ENCODE peak calls at places on chromosome 18, in ten cellular contexts. One of them, this sample, is unnamed.

GRCh38 chr18:26425148-26425531 is 123.2 kb downstream of the KCTD1 start:
- DNase-seq in PC-9: no peak
- DNase-seq in OCI-LY7: no peak
- DNase-seq in A549: no peak
- DNase-seq in breast epithelium: no peak
- DNase-seq in bronchial epithelial cell: peak
- DNase-seq in CD8-positive, alpha-beta T cell: no peak
- DNase-seq in AG04450: no peak
- DNase-seq in neural progenitor cell: no peak
- DNase-seq in MM.1S: no peak
- DNase-seq in this sample: no peak

GRCh38 chr18:7512326-7512725 is 54.8 kb upstream of the PTPRM start:
- DNase-seq in PC-9: no peak
- DNase-seq in OCI-LY7: no peak
- DNase-seq in A549: no peak
- DNase-seq in breast epithelium: no peak
- DNase-seq in bronchial epithelial cell: peak
- DNase-seq in CD8-positive, alpha-beta T cell: no peak
- DNase-seq in AG04450: no peak
- DNase-seq in neural progenitor cell: no peak
- DNase-seq in MM.1S: no peak
- DNase-seq in this sample: no peak

GRCh38 chr18:79528846-79529245 is 133.1 kb downstream of the NFATC1 start:
- DNase-seq in PC-9: peak
- DNase-seq in OCI-LY7: peak
- DNase-seq in A549: peak
- DNase-seq in breast epithelium: no peak
- DNase-seq in bronchial epithelial cell: peak
- DNase-seq in CD8-positive, alpha-beta T cell: peak
- DNase-seq in AG04450: peak
- DNase-seq in neural progenitor cell: peak
- DNase-seq in MM.1S: peak
- DNase-seq in this sample: peak

GRCh38 chr18:650428-650858 is 7.0 kb upstream of the TYMS start:
- DNase-seq in PC-9: no peak
- DNase-seq in OCI-LY7: peak
- DNase-seq in A549: no peak
- DNase-seq in breast epithelium: no peak
- DNase-seq in bronchial epithelial cell: no peak
- DNase-seq in CD8-positive, alpha-beta T cell: no peak
- DNase-seq in AG04450: no peak
- DNase-seq in neural progenitor cell: no peak
- DNase-seq in MM.1S: peak
- DNase-seq in this sample: peak

GRCh38 chr18:23963443-23964185 is 50.9 kb upstream of the TTC39C start:
- DNase-seq in PC-9: no peak
- DNase-seq in OCI-LY7: peak
- DNase-seq in A549: peak
- DNase-seq in breast epithelium: no peak
- DNase-seq in bronchial epithelial cell: no peak
- DNase-seq in CD8-positive, alpha-beta T cell: no peak
- DNase-seq in AG04450: no peak
- DNase-seq in neural progenitor cell: no peak
- DNase-seq in MM.1S: no peak
- DNase-seq in this sample: no peak

GRCh38 chr18:77133051-77133919 is 702 bp upstream of the MBP start:
- DNase-seq in PC-9: peak
- DNase-seq in OCI-LY7: no peak
- DNase-seq in A549: no peak
- DNase-seq in breast epithelium: peak
- DNase-seq in bronchial epithelial cell: no peak
- DNase-seq in CD8-positive, alpha-beta T cell: no peak
- DNase-seq in AG04450: no peak
- DNase-seq in neural progenitor cell: peak
- DNase-seq in MM.1S: no peak
- DNase-seq in this sample: no peak

GRCh38 chr18:9025104-9025838 is 77.2 kb upstream of the NDUFV2 start:
- DNase-seq in PC-9: no peak
- DNase-seq in OCI-LY7: no peak
- DNase-seq in A549: peak
- DNase-seq in breast epithelium: no peak
- DNase-seq in bronchial epithelial cell: peak
- DNase-seq in CD8-positive, alpha-beta T cell: no peak
- DNase-seq in AG04450: peak
- DNase-seq in neural progenitor cell: no peak
- DNase-seq in MM.1S: no peak
- DNase-seq in this sample: no peak

GRCh38 chr18:10239138-10239537 is 215.3 kb upstream of the APCDD1 start:
- DNase-seq in PC-9: no peak
- DNase-seq in OCI-LY7: no peak
- DNase-seq in A549: no peak
- DNase-seq in breast epithelium: peak
- DNase-seq in bronchial epithelial cell: peak
- DNase-seq in CD8-positive, alpha-beta T cell: no peak
- DNase-seq in AG04450: no peak
- DNase-seq in neural progenitor cell: no peak
- DNase-seq in MM.1S: no peak
- DNase-seq in this sample: peak

GRCh38 chr18:9950289-9951016 is 36.6 kb downstream of the VAPA start:
- DNase-seq in PC-9: no peak
- DNase-seq in OCI-LY7: no peak
- DNase-seq in A549: no peak
- DNase-seq in breast epithelium: no peak
- DNase-seq in bronchial epithelial cell: peak
- DNase-seq in CD8-positive, alpha-beta T cell: no peak
- DNase-seq in AG04450: no peak
- DNase-seq in neural progenitor cell: no peak
- DNase-seq in MM.1S: no peak
- DNase-seq in this sample: no peak

GRCh38 chr18:11850821-11851155 is 425 bp upstream of the CHMP1B start:
- DNase-seq in PC-9: no peak
- DNase-seq in OCI-LY7: no peak
- DNase-seq in A549: no peak
- DNase-seq in breast epithelium: no peak
- DNase-seq in bronchial epithelial cell: peak
- DNase-seq in CD8-positive, alpha-beta T cell: no peak
- DNase-seq in AG04450: no peak
- DNase-seq in neural progenitor cell: no peak
- DNase-seq in MM.1S: no peak
- DNase-seq in this sample: no peak

GRCh38 chr18:9771261-9771976 is 63.3 kb downstream of the RAB31 start:
- DNase-seq in PC-9: peak
- DNase-seq in OCI-LY7: peak
- DNase-seq in A549: peak
- DNase-seq in breast epithelium: peak
- DNase-seq in bronchial epithelial cell: peak
- DNase-seq in CD8-positive, alpha-beta T cell: peak
- DNase-seq in AG04450: no peak
- DNase-seq in neural progenitor cell: peak
- DNase-seq in MM.1S: no peak
- DNase-seq in this sample: peak

GRCh38 chr18:55523001-55523400 is 65.0 kb downstream of the TCF4 start:
- DNase-seq in PC-9: no peak
- DNase-seq in OCI-LY7: no peak
- DNase-seq in A549: no peak
- DNase-seq in breast epithelium: no peak
- DNase-seq in bronchial epithelial cell: no peak
- DNase-seq in CD8-positive, alpha-beta T cell: no peak
- DNase-seq in AG04450: no peak
- DNase-seq in neural progenitor cell: no peak
- DNase-seq in MM.1S: no peak
- DNase-seq in this sample: no peak
- H3K4me3 ChIP-seq in PC-9: no peak
- H3K4me3 ChIP-seq in OCI-LY7: no peak
- H3K4me3 ChIP-seq in A549: no peak
- H3K4me3 ChIP-seq in breast epithelium: no peak
- H3K4me3 ChIP-seq in bronchial epithelial cell: no peak
- H3K4me3 ChIP-seq in CD8-positive, alpha-beta T cell: no peak
- H3K4me3 ChIP-seq in AG04450: no peak
- H3K4me3 ChIP-seq in neural progenitor cell: no peak
- H3K4me3 ChIP-seq in MM.1S: no peak
- H3K4me3 ChIP-seq in this sample: no peak

GRCh38 chr18:67301592-67301991 is 214.9 kb downstream of the DSEL start:
- DNase-seq in PC-9: no peak
- DNase-seq in OCI-LY7: no peak
- DNase-seq in A549: no peak
- DNase-seq in breast epithelium: no peak
- DNase-seq in bronchial epithelial cell: peak
- DNase-seq in CD8-positive, alpha-beta T cell: no peak
- DNase-seq in AG04450: no peak
- DNase-seq in neural progenitor cell: no peak
- DNase-seq in MM.1S: no peak
- DNase-seq in this sample: no peak

GRCh38 chr18:67305466-67305865 is 211.1 kb downstream of the DSEL start:
- DNase-seq in PC-9: no peak
- DNase-seq in OCI-LY7: no peak
- DNase-seq in A549: no peak
- DNase-seq in breast epithelium: no peak
- DNase-seq in bronchial epithelial cell: no peak
- DNase-seq in CD8-positive, alpha-beta T cell: no peak
- DNase-seq in AG04450: no peak
- DNase-seq in neural progenitor cell: no peak
- DNase-seq in MM.1S: no peak
- DNase-seq in this sample: no peak

GRCh38 chr18:67300498-67300897 is 216.0 kb downstream of the DSEL start:
- DNase-seq in PC-9: no peak
- DNase-seq in OCI-LY7: peak
- DNase-seq in A549: peak
- DNase-seq in breast epithelium: no peak
- DNase-seq in bronchial epithelial cell: no peak
- DNase-seq in CD8-positive, alpha-beta T cell: no peak
- DNase-seq in AG04450: no peak
- DNase-seq in neural progenitor cell: peak
- DNase-seq in MM.1S: no peak
- DNase-seq in this sample: no peak

GRCh38 chr18:67302043-67302442 is 214.5 kb downstream of the DSEL start:
- DNase-seq in PC-9: no peak
- DNase-seq in OCI-LY7: no peak
- DNase-seq in A549: no peak
- DNase-seq in breast epithelium: no peak
- DNase-seq in bronchial epithelial cell: peak
- DNase-seq in CD8-positive, alpha-beta T cell: no peak
- DNase-seq in AG04450: no peak
- DNase-seq in neural progenitor cell: no peak
- DNase-seq in MM.1S: peak
- DNase-seq in this sample: no peak
- TF ChIP-seq CTCF in PC-9: no peak
- TF ChIP-seq CTCF in OCI-LY7: no peak
- TF ChIP-seq CTCF in A549: no peak
- TF ChIP-seq CTCF in breast epithelium: no peak
- TF ChIP-seq CTCF in bronchial epithelial cell: no peak
- TF ChIP-seq CTCF in CD8-positive, alpha-beta T cell: no peak
- TF ChIP-seq CTCF in AG04450: no peak
- TF ChIP-seq CTCF in neural progenitor cell: no peak
- TF ChIP-seq CTCF in MM.1S: no peak
- TF ChIP-seq CTCF in this sample: no peak

GRCh38 chr18:39389800-39390379 is 1824.3 kb upstream of the CELF4 start:
- DNase-seq in PC-9: no peak
- DNase-seq in OCI-LY7: no peak
- DNase-seq in A549: no peak
- DNase-seq in breast epithelium: no peak
- DNase-seq in bronchial epithelial cell: no peak
- DNase-seq in CD8-positive, alpha-beta T cell: no peak
- DNase-seq in AG04450: no peak
- DNase-seq in neural progenitor cell: peak
- DNase-seq in MM.1S: no peak
- DNase-seq in this sample: no peak
- H3K4me3 ChIP-seq in PC-9: no peak
- H3K4me3 ChIP-seq in OCI-LY7: no peak
- H3K4me3 ChIP-seq in A549: no peak
- H3K4me3 ChIP-seq in breast epithelium: no peak
- H3K4me3 ChIP-seq in bronchial epithelial cell: no peak
- H3K4me3 ChIP-seq in CD8-positive, alpha-beta T cell: no peak
- H3K4me3 ChIP-seq in AG04450: no peak
- H3K4me3 ChIP-seq in neural progenitor cell: no peak
- H3K4me3 ChIP-seq in MM.1S: no peak
- H3K4me3 ChIP-seq in this sample: no peak

DNA sequence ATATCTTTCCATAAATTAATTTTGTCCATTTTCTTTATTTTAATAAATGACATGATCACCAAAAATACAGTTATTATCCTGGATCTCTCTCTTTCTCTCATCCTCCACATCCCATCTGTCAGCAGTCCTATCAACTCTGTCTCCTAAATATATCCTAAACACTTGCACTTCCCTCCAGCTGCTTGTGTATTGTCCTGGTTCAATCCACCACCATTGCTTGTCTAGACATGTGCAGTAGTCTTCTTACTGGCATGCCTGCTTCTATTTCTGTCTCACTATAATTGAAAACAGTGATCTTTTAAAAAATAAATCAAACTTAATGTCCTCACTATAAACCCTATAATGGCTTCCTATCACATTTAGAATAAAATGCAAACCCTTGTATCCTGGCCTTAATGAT is 2168.6 kb upstream of the PIK3C3 start:
- DNase-seq in PC-9: no peak
- DNase-seq in OCI-LY7: no peak
- DNase-seq in A549: no peak
- DNase-seq in breast epithelium: no peak
- DNase-seq in bronchial epithelial cell: peak
- DNase-seq in CD8-positive, alpha-beta T cell: no peak
- DNase-seq in AG04450: no peak
- DNase-seq in neural progenitor cell: no peak
- DNase-seq in MM.1S: no peak
- DNase-seq in this sample: no peak
- TF ChIP-seq CTCF in PC-9: no peak
- TF ChIP-seq CTCF in OCI-LY7: no peak
- TF ChIP-seq CTCF in A549: no peak
- TF ChIP-seq CTCF in breast epithelium: no peak
- TF ChIP-seq CTCF in bronchial epithelial cell: no peak
- TF ChIP-seq CTCF in CD8-positive, alpha-beta T cell: no peak
- TF ChIP-seq CTCF in AG04450: no peak
- TF ChIP-seq CTCF in neural progenitor cell: no peak
- TF ChIP-seq CTCF in MM.1S: no peak
- TF ChIP-seq CTCF in this sample: no peak

This sample was measured in HFF-Myc.